ENCODE peak calls at places on chromosomes 12 and 14, in four cellular contexts. W is Panc1, F is neural progenitor cell, J is NCI-H345. O is an unnamed sample.

GRCh38 chr12:118526255-118527095 is 150.1 kb downstream of the SUDS3 start:
- DNase-seq in W (no peak), F (no peak), J (no peak), O (no peak)

GRCh38 chr14:36604757-36605505 is 22.5 kb upstream of the NKX2-8 start:
- DNase-seq in W (peak; percentile 55), F (peak; percentile 83), J (peak; percentile 86), O (peak; percentile 76)

GRCh38 chr12:19198272-19198671 is 68.7 kb downstream of the PLEKHA5 start:
- DNase-seq in W (no peak), F (no peak), J (no peak), O (no peak)

GRCh38 chr12:114769634-114770033 is 85.7 kb upstream of the TBX3 start:
- DNase-seq in W (no peak), F (no peak), J (no peak), O (no peak)

GRCh38 chr12:127054531-127054930 is 1212.4 kb upstream of the TMEM132C start:
- DNase-seq in W (no peak), F (no peak), J (no peak), O (no peak)

GRCh38 chr14:99808133-99808505 is 14.9 kb downstream of the EML1 start:
- DNase-seq in W (no peak), F (no peak), J (no peak), O (no peak)

GRCh38 chr14:34234258-34234657 is 227.8 kb downstream of the SPTSSA start:
- DNase-seq in W (no peak), F (no peak), J (no peak), O (no peak)

GRCh38 chr12:30797689-30798088 is 42.9 kb upstream of the CAPRIN2 start:
- DNase-seq in W (no peak), F (no peak), J (no peak), O (no peak)

GRCh38 chr14:28254768-28255167 is 511.8 kb upstream of the FOXG1 start:
- DNase-seq in W (no peak), F (no peak), J (no peak), O (no peak)

GRCh38 chr12:26845057-26845666 is 12.2 kb upstream of the ITPR2 start:
- DNase-seq in W (peak; percentile 15), F (peak; percentile 59), J (no peak), O (peak; percentile 44)

GRCh38 chr12:65911321-65911720 is 87.0 kb downstream of the HMGA2 start:
- DNase-seq in W (no peak), F (no peak), J (no peak), O (no peak)

O was measured in HCT116.